ENCODE peak calls at places on chromosomes 6 and 20, in ten cellular contexts. W is foreskin fibroblast, R is IMR-90, S is mesendoderm, E is fibroblast of mammary gland, Q is fibroblast of pulmonary artery, L is AG04450, K is uterus, H is adrenal gland, X is endodermal cell. N is an unnamed sample.

GRCh38 chr6:16168121-16168520 is 39.2 kb downstream of the MYLIP start:
- DNase-seq in W (no peak), R (no peak), S (no peak), E (no peak), Q (no peak), L (no peak), K (no peak), H (no peak), X (no peak), N (no peak)

GRCh38 chr6:23222724-23223123 is 653.4 kb downstream of the HDGFL1 start:
- DNase-seq in W (no peak), R (no peak), S (no peak), E (no peak), Q (no peak), L (no peak), K (no peak), H (no peak), X (no peak), N (no peak)

GRCh38 chr6:115908906-115909559 is 151.7 kb downstream of the FRK start:
- DNase-seq in W (no peak), R (no peak), S (no peak), E (no peak), Q (no peak), L (no peak), K (no peak), H (no peak), X (no peak), N (no peak)

GRCh38 chr20:62984666-62985065 is 22.1 kb downstream of the BHLHE23 start:
- DNase-seq in W (no peak), R (no peak), S (no peak), E (no peak), Q (no peak), L (no peak), K (no peak), H (no peak), X (no peak), N (no peak)

GRCh38 chr6:116543149-116543548 is 2.3 kb downstream of the TRAPPC3L start:
- DNase-seq in W (no peak), R (no peak), S (no peak), E (no peak), Q (no peak), L (no peak), K (no peak), H (no peak), X (no peak), N (no peak)

GRCh38 chr6:11585426-11586016 is 48.0 kb downstream of the TMEM170B start:
- DNase-seq in W (peak; percentile 82), R (peak; percentile 79), S (peak; percentile 73), E (peak; percentile 68), Q (peak; percentile 84), L (peak; percentile 55), K (no peak), H (no peak), X (no peak), N (peak; percentile 49)

GRCh38 chr6:133715270-133715669 is 173.6 kb upstream of the TCF21 start:
- DNase-seq in W (no peak), R (no peak), S (no peak), E (no peak), Q (no peak), L (no peak), K (no peak), H (no peak), X (no peak), N (no peak)

GRCh38 chr20:62222972-62223371 is 2.9 kb upstream of the HRH3 start:
- DNase-seq in W (no peak), R (no peak), S (no peak), E (no peak), Q (no peak), L (no peak), K (no peak), H (no peak), X (no peak), N (no peak)

GRCh38 chr6:130671119-130672104 is 155.8 kb upstream of the SMLR1 start:
- DNase-seq in W (peak; percentile 36), R (peak; percentile 15), S (no peak), E (peak; percentile 64), Q (peak; percentile 56), L (no peak), K (peak; percentile 83), H (no peak), X (no peak), N (no peak)

GRCh38 chr20:62063981-62064787 is 1.5 kb downstream of the TAF4 start:
- DNase-seq in W (peak; percentile 41), R (no peak), S (peak; percentile 57), E (no peak), Q (no peak), L (no peak), K (no peak), H (peak; percentile 86), X (peak; percentile 85), N (no peak)

GRCh38 chr6:157281570-157281969 is 41.7 kb downstream of the TMEM242 start:
- DNase-seq in W (no peak), R (no peak), S (peak; percentile 36), E (no peak), Q (peak; percentile 13), L (no peak), K (no peak), H (peak; percentile 75), X (peak; percentile 76), N (no peak)

GRCh38 chr6:137661601-137662000 is 167.4 kb upstream of the OLIG3 start:
- DNase-seq in W (peak; percentile 57), R (peak; percentile 26), S (peak; percentile 55), E (peak; percentile 33), Q (peak; percentile 56), L (no peak), K (no peak), H (peak; percentile 54), X (peak; percentile 70), N (no peak)

GRCh38 chr6:161379828-161380598 is 106.2 kb upstream of the AGPAT4 start:
- DNase-seq in W (peak; percentile 36), R (peak; percentile 21), S (no peak), E (peak; percentile 68), Q (peak; percentile 78), L (no peak), K (no peak), H (no peak), X (no peak), N (no peak)

GRCh38 chr6:130620338-130620781 is 206.8 kb upstream of the SMLR1 start:
- DNase-seq in W (peak; percentile 53), R (no peak), S (no peak), E (peak; percentile 53), Q (peak; percentile 14), L (no peak), K (no peak), H (no peak), X (no peak), N (peak; percentile 46)

GRCh38 chr6:5181494-5182287 is 79.1 kb downstream of the LYRM4 start:
- DNase-seq in W (no peak), R (no peak), S (no peak), E (no peak), Q (peak; percentile 53), L (no peak), K (no peak), H (no peak), X (no peak), N (no peak)

GRCh38 chr6:46199387-46199786 is 28.6 kb upstream of the ENPP5 start:
- DNase-seq in W (peak; percentile 37), R (no peak), S (no peak), E (peak; percentile 95), Q (peak; percentile 84), L (no peak), K (no peak), H (no peak), X (no peak), N (no peak)

GRCh38 chr6:159461266-159461665 is 231.8 kb downstream of the SOD2 start:
- DNase-seq in W (peak; percentile 7), R (no peak), S (peak; percentile 49), E (no peak), Q (no peak), L (no peak), K (no peak), H (no peak), X (no peak), N (no peak)

GRCh38 chr20:52082612-52083011 is 109.0 kb downstream of the ZFP64 start:
- DNase-seq in W (peak; percentile 16), R (no peak), S (no peak), E (peak; percentile 13), Q (no peak), L (no peak), K (no peak), H (no peak), X (no peak), N (no peak)
- H3K4me3 ChIP-seq in W (no peak overlapping the region), R (no peak overlapping the region), S (no peak overlapping the region), E (no peak overlapping the region), Q (no peak overlapping the region), L (no peak overlapping the region), K (no peak overlapping the region), H (no peak overlapping the region), X (no peak overlapping the region), N (no peak overlapping the region)

GRCh38 chr6:85676086-85676729 is 33.5 kb upstream of the SYNCRIP start:
- DNase-seq in W (peak; percentile 36), R (no peak), S (no peak), E (peak; percentile 49), Q (peak; percentile 49), L (no peak), K (no peak), H (no peak), X (no peak), N (no peak)
- H3K4me3 ChIP-seq in W (peak overlapping the region; percentile 83), R (peak overlapping the region; percentile 75), S (peak overlapping the region; percentile 100), E (peak overlapping the region; percentile 99), Q (peak overlapping the region; percentile 92), L (peak overlapping the region; percentile 69), K (peak overlapping the region; percentile 94), H (peak overlapping the region; percentile 64), X (peak overlapping the region; percentile 96), N (peak overlapping the region; percentile 76)

GRCh38 chr6:37858363-37858762 is 38.8 kb downstream of the ZFAND3 start:
- DNase-seq in W (no peak), R (no peak), S (no peak), E (no peak), Q (no peak), L (no peak), K (no peak), H (no peak), X (no peak), N (no peak)
- H3K4me3 ChIP-seq in W (no peak overlapping the region), R (no peak overlapping the region), S (no peak overlapping the region), E (no peak overlapping the region), Q (no peak overlapping the region), L (no peak overlapping the region), K (no peak overlapping the region), H (no peak overlapping the region), X (no peak overlapping the region), N (no peak overlapping the region)

DNA sequence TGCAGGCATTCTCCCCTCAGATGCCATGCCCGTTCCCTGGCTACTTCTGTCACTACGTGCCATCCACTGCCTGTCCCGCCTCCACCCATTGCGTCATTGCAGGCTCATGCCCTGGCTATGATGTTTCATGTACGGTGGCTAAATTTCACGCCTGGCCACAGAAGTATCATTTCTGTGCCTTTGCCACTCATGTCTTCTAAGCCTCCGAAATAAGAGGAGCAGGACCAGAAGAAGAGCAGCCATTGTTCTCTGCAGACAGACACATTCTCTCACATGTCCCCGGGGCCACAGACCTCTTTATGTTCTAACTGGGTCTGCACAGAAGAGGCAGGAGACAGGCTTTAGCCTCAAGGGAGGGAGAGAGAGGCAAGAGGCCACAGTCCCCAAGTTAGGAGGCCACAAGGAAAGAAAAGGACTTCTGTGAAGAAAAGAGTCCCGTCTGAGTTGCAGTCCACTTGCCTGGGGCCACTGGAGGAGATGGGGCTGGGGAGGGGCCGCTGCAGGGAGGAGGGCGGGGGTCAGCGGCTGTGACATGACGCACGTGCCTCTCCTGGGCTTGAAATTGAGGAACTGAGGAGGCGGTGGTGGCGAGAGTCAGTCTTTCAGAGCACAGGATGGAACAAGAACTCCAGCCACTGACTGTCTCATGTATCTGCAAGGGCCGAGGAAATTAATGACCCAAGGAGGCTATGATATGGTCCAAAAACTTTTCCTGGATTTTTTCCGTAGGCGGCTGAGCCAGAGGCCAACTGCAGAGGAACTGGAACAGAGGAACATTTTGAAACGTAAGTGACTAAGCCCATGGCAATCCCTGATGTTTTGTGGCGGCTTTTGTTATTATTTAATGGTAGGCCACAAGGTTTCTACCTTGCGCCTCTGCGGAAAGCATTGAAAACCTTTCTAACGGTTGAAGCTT is 55.9 kb downstream of the TBC1D7 start:
- DNase-seq in W (no peak), R (no peak), S (no peak), E (no peak), Q (no peak), L (no peak), K (no peak), H (peak; percentile 67), X (no peak), N (no peak)
- H3K4me3 ChIP-seq in W (no peak overlapping the region), R (no peak overlapping the region), S (no peak overlapping the region), E (no peak overlapping the region), Q (no peak overlapping the region), L (no peak overlapping the region), K (no peak overlapping the region), H (no peak overlapping the region), X (no peak overlapping the region), N (no peak overlapping the region)

N was measured in retinal pigment epithelial cell.